ENCODE peak calls at places on chromosomes 2 and 18, in six cellular contexts. B is chondrocyte; Z is heart left ventricle; U is CD8-positive, alpha-beta T cell; C is GM13977; O is heart right ventricle. A is an unnamed sample.

GRCh38 chr18:80175451-80176235 is 66.6 kb downstream of the ADNP2 start:
- DNase-seq in O (no peak), Z (no peak), U (peak), C (no peak), B (no peak), A (no peak)

GRCh38 chr2:26674002-26674751 is 18.3 kb upstream of the KCNK3 start:
- DNase-seq in B (peak), U (no peak), Z (no peak), O (no peak), C (no peak), A (no peak)

GRCh38 chr18:70322928-70323327 is 34.1 kb downstream of the SOCS6 start:
- DNase-seq in B (no peak), U (no peak), O (no peak), Z (no peak), C (no peak), A (no peak)

GRCh38 chr18:45007531-45007930 is 326.8 kb downstream of the SETBP1 start:
- DNase-seq in B (no peak), C (no peak), O (no peak), Z (no peak), U (no peak), A (no peak)

GRCh38 chr2:3110555-3110954 is 267.1 kb downstream of the EIPR1 start:
- DNase-seq in O (no peak), B (no peak), C (no peak), U (no peak), Z (no peak), A (no peak)

GRCh38 chr2:20381457-20381856 is 30.8 kb upstream of the PUM2 start:
- DNase-seq in C (no peak), U (no peak), Z (no peak), O (no peak), B (no peak), A (no peak)

GRCh38 chr2:84654414-84654813 is 138.1 kb downstream of the DNAH6 start:
- DNase-seq in Z (no peak), B (no peak), O (no peak), U (no peak), C (no peak), A (no peak)

GRCh38 chr18:62784966-62785413 is 69.6 kb downstream of the PHLPP1 start:
- DNase-seq in Z (peak), U (no peak), B (no peak), C (no peak), O (no peak), A (peak)

GRCh38 chr2:204933735-204934361 is 388.6 kb downstream of the PARD3B start:
- DNase-seq in O (no peak), B (no peak), Z (no peak), U (no peak), C (no peak), A (no peak)

GRCh38 chr2:204625135-204625534 is 79.9 kb downstream of the PARD3B start:
- DNase-seq in U (no peak), C (no peak), B (no peak), O (no peak), Z (no peak), A (no peak)

GRCh38 chr2:161814008-161814660 is 189.9 kb downstream of the SLC4A10 start:
- DNase-seq in O (no peak), U (no peak), B (no peak), C (no peak), Z (no peak), A (no peak)

GRCh38 chr2:9212010-9212638 is 5.5 kb downstream of the ASAP2 start:
- DNase-seq in Z (no peak), C (no peak), O (no peak), U (no peak), B (no peak), A (no peak)

GRCh38 chr2:120989556-120989848 is 253.8 kb downstream of the GLI2 start:
- DNase-seq in C (peak), Z (no peak), U (no peak), O (no peak), B (no peak), A (no peak)

GRCh38 chr2:38692636-38693318 is 26.9 kb downstream of the GALM start:
- DNase-seq in C (no peak), Z (no peak), B (no peak), U (no peak), O (no peak), A (no peak)

GRCh38 chr2:154459286-154459685 is 239.2 kb upstream of the KCNJ3 start:
- DNase-seq in B (no peak), C (no peak), O (no peak), U (no peak), Z (no peak), A (no peak)

GRCh38 chr2:85490861-85491763 is 47.9 kb upstream of the MAT2A start:
- DNase-seq in Z (no peak), O (no peak), B (no peak), U (no peak), C (no peak), A (no peak)

GRCh38 chr2:98234763-98235162 is 111.5 kb upstream of the CNGA3 start:
- DNase-seq in U (no peak), B (no peak), C (no peak), O (no peak), Z (no peak), A (no peak)

DNA sequence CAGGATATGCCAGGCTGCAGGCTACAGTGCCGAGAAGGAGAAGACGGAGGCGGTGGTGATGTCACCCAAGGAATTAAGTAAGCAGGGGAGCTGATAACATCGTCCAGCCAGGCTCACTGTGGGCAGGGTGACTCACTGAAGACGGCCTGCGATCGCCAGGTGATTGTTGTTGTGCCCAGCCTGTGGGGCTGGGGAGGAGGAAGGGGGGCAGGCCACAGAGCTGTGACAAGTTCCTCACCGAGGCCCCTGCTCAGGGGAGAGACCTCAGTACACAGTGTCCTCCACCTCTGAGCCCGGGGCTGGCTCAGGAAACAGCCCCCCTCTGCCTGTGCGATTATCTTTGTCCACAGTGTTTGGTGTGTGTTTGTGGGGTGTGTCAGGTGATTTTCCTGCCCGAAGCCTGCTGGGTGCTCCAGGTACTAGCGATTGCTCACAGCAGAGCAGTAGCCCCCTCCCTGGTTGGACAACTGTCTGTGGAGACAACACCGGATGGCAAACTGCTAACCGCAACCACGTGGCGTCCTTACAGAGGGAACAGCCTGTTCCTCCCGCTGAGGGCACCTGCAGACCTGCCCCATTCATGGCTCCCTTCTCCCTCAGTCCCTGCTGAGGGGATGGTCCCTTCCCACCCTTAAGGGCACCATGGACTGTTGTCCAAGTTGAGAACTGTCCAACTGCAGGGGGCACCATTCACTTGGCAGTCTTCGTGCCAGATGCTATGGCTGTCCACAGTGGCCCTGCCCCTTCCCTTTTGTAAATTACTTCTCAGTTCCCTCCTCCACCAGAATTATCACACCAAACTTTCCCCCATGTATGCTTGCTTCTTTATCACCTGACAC is 95.1 kb downstream of the ZFP36L2 start:
- DNase-seq in B (no peak), U (peak), C (peak), O (peak), Z (peak), A (peak)
- TF ChIP-seq CTCF in B (peak), U (peak), C (peak), O (peak), Z (peak), A (no peak)

GRCh38 chr18:54626779-54627178 is 35.7 kb downstream of the DYNAP start:
- DNase-seq in B (no peak), Z (no peak), U (no peak), O (no peak), C (no peak), A (no peak)

GRCh38 chr18:54616220-54616848 is 25.3 kb downstream of the DYNAP start:
- DNase-seq in C (peak), B (no peak), Z (no peak), U (no peak), O (no peak), A (no peak)

GRCh38 chr18:54622084-54622483 is 31.0 kb downstream of the DYNAP start:
- DNase-seq in Z (no peak), B (no peak), U (no peak), O (no peak), C (no peak), A (no peak)
- TF ChIP-seq CTCF in Z (no peak), B (peak), U (no peak), O (no peak), C (no peak), A (no peak)

GRCh38 chr2:45777996-45778719 is 126.7 kb downstream of the PRKCE start:
- DNase-seq in U (no peak), B (no peak), C (no peak), Z (no peak), O (no peak), A (no peak)
- TF ChIP-seq CTCF in U (no peak), B (no peak), C (no peak), Z (no peak), O (no peak), A (no peak)

GRCh38 chr2:151828143-151828889 is at the start of gene ARL5A:
- DNase-seq in B (peak), Z (peak), O (peak), C (peak), U (peak), A (peak)
- TF ChIP-seq CTCF in B (peak), Z (no peak), O (no peak), C (no peak), U (no peak), A (no peak)

DNA sequence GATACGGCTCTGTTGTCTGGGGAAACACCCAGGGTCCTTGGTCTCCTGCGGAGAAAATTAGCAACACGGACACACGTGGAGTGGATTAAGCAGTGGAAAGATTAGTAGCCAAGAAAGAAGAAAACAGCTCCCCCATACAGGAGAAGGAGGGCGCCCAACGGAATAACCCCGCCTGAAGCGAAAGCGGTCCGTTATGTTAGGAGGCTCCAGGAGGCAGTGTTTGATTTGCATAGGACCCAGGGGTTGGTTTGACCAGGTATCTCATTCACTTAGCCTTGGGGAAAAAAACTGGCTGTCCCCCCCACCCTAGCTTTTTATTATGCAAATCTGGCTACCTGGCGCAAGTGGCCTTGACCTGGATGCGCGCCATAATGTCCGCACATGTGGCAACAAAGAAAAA is 170.1 kb upstream of the KYNU start:
- DNase-seq in C (no peak), U (no peak), O (no peak), B (no peak), Z (no peak), A (no peak)
- TF ChIP-seq CTCF in C (no peak), U (no peak), O (no peak), B (no peak), Z (no peak), A (no peak)

GRCh38 chr2:177164584-177165052 is 48.0 kb upstream of the HNRNPA3 start:
- DNase-seq in C (peak), U (peak), B (no peak), O (peak), Z (peak), A (peak)

GRCh38 chr2:177164131-177164530 is 48.5 kb upstream of the HNRNPA3 start:
- DNase-seq in C (no peak), Z (no peak), B (no peak), O (no peak), U (no peak), A (no peak)

GRCh38 chr2:177165731-177166711 is 46.6 kb upstream of the HNRNPA3 start:
- DNase-seq in U (no peak), Z (no peak), C (peak), B (no peak), O (no peak), A (no peak)

GRCh38 chr2:177165103-177165583 is 47.5 kb upstream of the HNRNPA3 start:
- DNase-seq in O (peak), B (no peak), C (no peak), U (no peak), Z (peak), A (no peak)

DNA sequence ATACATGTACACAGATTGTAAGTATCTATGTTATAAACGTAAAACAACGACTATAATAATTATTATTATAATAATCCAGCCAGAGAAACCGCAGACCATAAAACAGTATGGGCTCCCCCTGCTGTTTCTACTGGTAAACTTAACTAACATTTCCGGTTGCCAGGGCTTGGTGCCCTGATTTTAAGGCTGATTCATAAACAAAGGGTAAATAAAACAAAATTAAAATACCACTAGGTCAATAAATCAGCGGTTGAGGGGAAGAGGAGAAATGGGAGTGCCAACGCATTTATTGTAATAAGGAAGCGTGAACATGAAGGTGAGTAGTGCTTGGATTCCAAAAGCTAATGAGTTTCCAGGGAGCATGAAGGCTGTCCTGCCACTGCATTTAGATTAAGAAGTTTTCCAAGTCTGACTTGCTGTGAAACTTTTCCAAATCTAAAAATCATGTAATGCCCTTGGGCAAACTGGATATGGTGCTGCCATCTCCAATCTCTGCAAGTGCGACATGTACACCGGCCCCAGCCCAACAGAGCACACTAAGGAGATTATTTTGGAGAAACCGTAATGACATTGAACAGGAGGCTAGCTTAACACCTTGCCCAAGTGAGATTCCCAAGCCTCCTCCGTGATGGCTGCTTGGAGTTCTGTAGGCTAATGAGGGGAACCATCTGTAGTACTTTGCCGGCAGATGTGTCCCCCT is 50.7 kb upstream of the HNRNPA3 start:
- DNase-seq in Z (no peak), C (no peak), B (no peak), O (no peak), U (no peak), A (no peak)
- TF ChIP-seq CTCF in Z (peak), C (peak), B (peak), O (peak), U (peak), A (no peak)

A was measured in omental fat pad.